ENCODE peak calls at places on chromosomes 11 and 22, in eight cellular contexts. Y, T, Q, X, U, P, A and M are unnamed samples. For H3K9me3 and H3K36me3, the result is how much of the 10 kb centered on the place peaks cover.

GRCh38 chr22:29477919-29478318 is 2.1 kb upstream of the NEFH start:
- DNase-seq in Q (no peak), U (no peak), A (no peak), Y (no peak), P (no peak), T (no peak), X (no peak), M (no peak)

GRCh38 chr11:115527534-115528125 is 23.4 kb upstream of the CADM1 start:
- DNase-seq in P (no peak), A (no peak), T (no peak), X (no peak), Y (no peak), U (no peak), Q (no peak), M (no peak)

GRCh38 chr11:78149646-78150045 is 10.2 kb upstream of the ALG8 start:
- DNase-seq in A (no peak), T (no peak), U (no peak), Q (no peak), X (no peak), P (no peak), Y (no peak), M (peak)

GRCh38 chr11:40037005-40037404 is 1422.4 kb downstream of the LRRC4C start:
- DNase-seq in U (no peak), A (peak), Y (no peak), P (no peak), X (no peak), Q (no peak), T (no peak), M (no peak)

GRCh38 chr22:39773976-39774539 is 119.5 kb downstream of the ENTHD1 start:
- DNase-seq in A (no peak), Y (no peak), Q (peak), U (no peak), T (no peak), P (no peak), X (peak), M (no peak)

GRCh38 chr22:33111491-33111890 is 53.3 kb upstream of the SYN3 start:
- DNase-seq in T (no peak), P (no peak), Y (no peak), X (no peak), Q (no peak), A (no peak), U (no peak), M (no peak)

GRCh38 chr11:31414338-31414737 is 44.7 kb downstream of the DNAJC24 start:
- DNase-seq in Q (no peak), P (no peak), U (no peak), T (no peak), Y (no peak), A (no peak), X (no peak), M (no peak)

GRCh38 chr11:68690671-68691401 is 6.5 kb downstream of the GAL start:
- DNase-seq in A (no peak), Q (no peak), P (no peak), T (no peak), U (no peak), Y (no peak), X (peak), M (no peak)

GRCh38 chr22:41254230-41254629 is 13.5 kb upstream of the CHADL start:
- DNase-seq in U (no peak), Q (no peak), P (no peak), Y (no peak), T (no peak), X (no peak), A (no peak), M (no peak)

GRCh38 chr11:106493751-106494150 is 416.3 kb downstream of the AASDHPPT start:
- DNase-seq in A (no peak), Y (no peak), P (no peak), U (no peak), T (no peak), Q (no peak), X (no peak), M (no peak)

GRCh38 chr11:637333-637592 is 194 bp downstream of the DRD4 start:
- DNase-seq in A (no peak), T (no peak), P (no peak), U (no peak), Q (no peak), X (no peak), Y (no peak), M (no peak)

GRCh38 chr11:115379528-115379927 is 124.7 kb downstream of the CADM1 start:
- DNase-seq in Y (no peak), X (no peak), T (no peak), A (no peak), P (no peak), Q (no peak), U (no peak), M (no peak)

GRCh38 chr11:12139144-12139881 is 28.9 kb downstream of the MICAL2 start:
- DNase-seq in Q (no peak), P (peak), Y (no peak), T (peak), A (no peak), U (no peak), X (no peak), M (peak)

GRCh38 chr22:37749223-37749622 is 52.4 kb downstream of the TRIOBP start:
- DNase-seq in X (no peak), A (peak), Y (no peak), Q (peak), T (no peak), U (no peak), P (peak), M (no peak)

GRCh38 chr11:96149743-96150555 is 193.0 kb downstream of the MAML2 start:
- DNase-seq in X (no peak), A (no peak), Y (no peak), U (no peak), P (no peak), Q (no peak), T (no peak), M (no peak)

GRCh38 chr22:46074771-46075551 is 75.4 kb upstream of the PPARA start:
- DNase-seq in A (peak), T (no peak), P (peak), X (no peak), Y (no peak), Q (no peak), U (peak), M (peak)

GRCh38 chr11:87300640-87301381 is 263.1 kb downstream of the TMEM135 start:
- DNase-seq in T (no peak), Y (no peak), Q (no peak), U (no peak), A (no peak), P (no peak), X (no peak), M (no peak)

GRCh38 chr22:25067851-25068421 is 115.4 kb downstream of the KIAA1671 start:
- DNase-seq in Y (no peak), X (peak), A (no peak), Q (no peak), P (no peak), U (peak), T (no peak), M (peak)

GRCh38 chr22:44207981-44208317 is 27.2 kb downstream of the PARVG start:
- DNase-seq in U (no peak), P (no peak), Q (no peak), T (no peak), X (no peak), A (no peak), Y (no peak), M (no peak)

GRCh38 chr11:33777906-33778305 is 3.6 kb upstream of the FBXO3 start:
- DNase-seq in P (no peak), T (no peak), X (no peak), U (no peak), Y (no peak), A (no peak), Q (no peak), M (no peak)

GRCh38 chr11:108324587-108324986 is 101.7 kb downstream of the ATM start:
- DNase-seq in Q (no peak), P (no peak), A (no peak), T (no peak), X (no peak), Y (no peak), U (no peak), M (peak)

GRCh38 chr11:45610627-45611026 is 54.8 kb downstream of the CHST1 start:
- DNase-seq in U (no peak), T (no peak), Q (no peak), Y (no peak), A (no peak), X (no peak), P (no peak), M (no peak)

GRCh38 chr11:34072831-34073230 is 21.3 kb downstream of the CAPRIN1 start:
- DNase-seq in Y (no peak), X (no peak), A (no peak), P (no peak), T (no peak), U (no peak), Q (no peak), M (no peak)

GRCh38 chr11:112523477-112523876 is 262.8 kb upstream of the PLET1 start:
- DNase-seq in X (no peak), Y (peak), A (no peak), U (peak), T (no peak), Q (no peak), P (no peak), M (peak)

GRCh38 chr11:63802637-63803414 is 10.4 kb upstream of the SPINDOC start:
- DNase-seq in X (no peak), A (no peak), Q (peak), U (no peak), T (no peak), Y (no peak), P (no peak), M (peak)

GRCh38 chr11:74276581-74276980 is 34.9 kb downstream of the P4HA3 start:
- DNase-seq in Q (no peak), A (no peak), Y (no peak), U (no peak), P (no peak), T (no peak), X (no peak), M (no peak)

DNA sequence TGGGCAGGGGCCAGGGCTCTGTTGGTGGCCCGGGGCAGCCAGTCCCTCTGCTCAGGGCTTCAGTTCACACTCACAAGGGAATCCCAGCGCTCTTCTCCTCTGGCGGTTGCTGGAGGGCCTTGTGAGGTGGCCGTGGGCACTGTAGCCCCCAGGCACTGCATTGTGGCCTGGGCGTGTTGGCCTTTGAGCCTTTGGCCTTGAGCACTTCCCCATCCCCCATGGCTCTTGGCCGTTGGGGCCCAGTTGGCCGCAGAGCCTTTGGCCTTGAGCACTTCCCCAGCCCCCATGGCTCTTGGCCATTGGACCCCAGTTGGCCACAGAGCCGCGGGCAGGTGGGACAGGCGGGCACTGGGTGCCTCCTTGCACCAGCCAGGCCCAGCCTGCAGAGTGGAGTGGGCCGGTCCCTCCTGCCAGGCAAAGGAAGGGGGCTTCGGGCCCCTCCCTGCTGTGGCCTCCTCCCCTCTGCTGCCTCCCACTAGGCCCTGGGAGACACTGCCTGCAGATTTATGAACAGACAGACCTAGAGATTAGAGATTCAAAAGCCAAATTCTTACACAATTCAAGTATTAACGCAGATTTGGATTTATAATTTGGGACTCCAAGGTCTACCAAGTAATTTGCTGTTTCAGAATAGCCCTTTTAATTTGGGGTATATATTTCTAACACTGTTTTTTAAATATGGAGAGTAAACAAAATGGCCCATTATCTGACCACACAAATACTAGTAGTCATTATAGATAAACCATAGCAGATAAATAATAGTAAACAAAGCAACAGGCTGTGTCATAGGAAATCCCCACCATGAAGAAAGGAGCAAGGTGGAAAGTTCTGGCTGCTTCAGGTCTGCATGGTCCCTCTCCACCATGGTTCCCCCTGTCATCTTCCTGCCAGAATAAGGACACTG is 18.2 kb upstream of the TXNRD2 start:
- DNase-seq in Y (no peak), Q (no peak), A (no peak), U (peak), T (no peak), X (no peak), P (no peak), M (no peak)
- H3K4me3 ChIP-seq in Y (peak), Q (no peak), A (peak), U (no peak), T (peak), X (peak), P (no peak), M (no peak)

GRCh38 chr11:104259121-104259610 is 95.2 kb upstream of the PDGFD start:
- DNase-seq in A (no peak), P (no peak), Y (no peak), U (no peak), Q (no peak), T (no peak), X (no peak), M (no peak)
- H3K9me3 ChIP-seq in A (under half), P (under half), Y (under half), U (under half), Q (under half), T (under half), X (under half), M (under half)

GRCh38 chr11:119046489-119046888 is 10.5 kb downstream of the HYOU1 start:
- DNase-seq in X (no peak), A (no peak), U (no peak), T (no peak), P (no peak), Q (no peak), Y (no peak), M (no peak)

GRCh38 chr11:119049081-119049480 is 7.9 kb downstream of the HYOU1 start:
- DNase-seq in T (no peak), P (no peak), Q (no peak), X (no peak), Y (no peak), U (no peak), A (no peak), M (no peak)

GRCh38 chr11:119051440-119052162 is 5.4 kb downstream of the HYOU1 start:
- DNase-seq in X (no peak), P (no peak), T (no peak), Y (no peak), Q (no peak), U (no peak), A (no peak), M (no peak)

GRCh38 chr11:119047205-119047604 is 9.8 kb downstream of the HYOU1 start:
- DNase-seq in X (no peak), P (no peak), A (no peak), Q (no peak), Y (no peak), U (no peak), T (no peak), M (no peak)

DNA sequence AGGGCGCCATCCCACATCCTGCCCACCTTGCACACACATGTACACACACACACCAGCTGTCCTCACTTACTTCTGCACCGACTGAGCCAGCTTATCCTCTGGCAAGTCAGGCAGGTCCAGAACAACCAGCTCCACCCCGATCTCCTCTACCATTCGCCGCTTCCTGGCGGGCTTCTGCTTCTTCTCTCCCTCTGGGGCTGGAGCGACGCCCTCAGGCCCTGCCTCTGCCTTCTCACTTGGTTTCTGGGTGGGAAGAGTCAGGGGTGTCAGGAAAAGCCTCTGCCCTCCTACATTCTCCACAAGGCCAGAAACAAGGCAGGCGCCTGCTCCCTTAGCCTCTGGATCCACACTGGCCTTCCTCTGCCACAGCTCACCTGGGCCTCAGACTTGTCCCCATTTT is 8.4 kb downstream of the HYOU1 start:
- DNase-seq in X (no peak), U (no peak), Q (no peak), Y (no peak), T (no peak), P (no peak), A (no peak), M (no peak)
- H3K36me3 ChIP-seq in X (half or more), U (under half), Q (under half), Y (half or more), T (under half), P (under half), A (half or more), M (half or more)

GRCh38 chr11:116930177-116930576 is 92.8 kb upstream of the APOA1 start:
- DNase-seq in Q (no peak), X (peak), U (no peak), Y (no peak), T (no peak), P (no peak), A (no peak), M (peak)
- H3K4me3 ChIP-seq in Q (no peak), X (peak), U (no peak), Y (peak), T (peak), P (no peak), A (peak), M (peak)

GRCh38 chr11:71334191-71334590 is 81.8 kb upstream of the SHANK2 start:
- DNase-seq in Y (no peak), X (no peak), T (no peak), A (no peak), P (peak), U (peak), Q (no peak), M (no peak)
- H3K9me3 ChIP-seq in Y (under half), X (under half), T (under half), A (under half), P (under half), U (under half), Q (under half), M (under half)

DNA sequence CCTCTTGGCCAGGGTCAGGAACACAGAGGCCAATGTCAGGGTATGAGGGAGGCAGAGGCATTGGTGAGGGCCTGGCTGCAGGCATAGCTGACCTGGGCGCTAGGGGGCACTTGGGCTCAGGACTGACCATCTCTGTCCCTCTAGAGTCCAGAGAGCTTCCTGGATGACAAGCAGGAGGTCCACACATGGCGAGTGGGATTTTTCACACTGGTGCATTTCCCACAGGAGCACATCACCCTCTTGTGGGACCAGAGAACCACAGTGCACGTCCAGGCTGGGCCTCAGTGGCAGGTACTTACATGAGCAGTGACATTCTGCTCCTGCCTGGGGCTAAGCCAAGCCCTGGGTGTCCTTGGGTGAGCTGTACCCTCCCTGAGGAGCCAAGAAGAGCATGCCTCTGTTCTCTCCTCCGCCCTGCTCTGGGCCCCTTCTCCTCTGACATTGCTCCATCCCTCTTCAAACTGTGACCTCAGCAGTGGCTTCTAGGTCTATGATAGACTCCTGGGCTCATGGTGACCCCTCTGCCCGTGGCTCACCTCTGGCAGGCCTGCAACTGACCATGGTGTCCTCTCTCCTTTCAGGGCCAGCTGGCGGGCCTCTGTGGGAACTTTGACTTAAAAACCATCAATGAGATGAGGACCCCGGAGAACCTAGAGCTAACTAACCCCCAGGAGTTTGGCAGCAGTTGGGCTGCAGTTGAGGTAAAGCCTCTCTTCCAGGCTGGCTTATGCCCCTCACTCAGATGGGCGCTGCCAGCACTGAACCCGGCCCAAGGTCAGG is 46.6 kb downstream of the OTOG start:
- DNase-seq in U (no peak), T (no peak), Y (no peak), X (no peak), A (no peak), P (peak), Q (no peak), M (no peak)
- H3K36me3 ChIP-seq in U (under half), T (under half), Y (under half), X (under half), A (under half), P (under half), Q (under half), M (under half)